ENCODE peak calls at places on chromosomes 5 and 9, in six cellular contexts. One of them, this sample, is unnamed.

GRCh38 chr5:160263326-160263850 is 34.1 kb downstream of the FABP6 start:
- DNase-seq in HT1080: no peak
- DNase-seq in fibroblast of lung: no peak
- DNase-seq in tibial nerve: no peak
- DNase-seq in AG08396: no peak
- DNase-seq in endodermal cell: no peak
- DNase-seq in this sample: no peak

GRCh38 chr5:177507165-177507564 is 2.5 kb downstream of the DOK3 start:
- DNase-seq in HT1080: no peak
- DNase-seq in fibroblast of lung: no peak
- DNase-seq in tibial nerve: no peak
- DNase-seq in AG08396: no peak
- DNase-seq in endodermal cell: no peak
- DNase-seq in this sample: peak

GRCh38 chr5:106167766-106168165 is 1503.0 kb downstream of the EFNA5 start:
- DNase-seq in HT1080: no peak
- DNase-seq in fibroblast of lung: no peak
- DNase-seq in tibial nerve: no peak
- DNase-seq in AG08396: no peak
- DNase-seq in endodermal cell: no peak
- DNase-seq in this sample: no peak

GRCh38 chr5:148853868-148854267 is 27.5 kb downstream of the ADRB2 start:
- DNase-seq in HT1080: no peak
- DNase-seq in fibroblast of lung: no peak
- DNase-seq in tibial nerve: no peak
- DNase-seq in AG08396: no peak
- DNase-seq in endodermal cell: no peak
- DNase-seq in this sample: no peak

GRCh38 chr5:143985832-143986485 is 174.0 kb downstream of the HMHB1 start:
- DNase-seq in HT1080: peak
- DNase-seq in fibroblast of lung: peak
- DNase-seq in tibial nerve: no peak
- DNase-seq in AG08396: peak
- DNase-seq in endodermal cell: no peak
- DNase-seq in this sample: peak

GRCh38 chr9:75889977-75890540 is 414 bp upstream of the PCSK5 start:
- DNase-seq in HT1080: peak
- DNase-seq in fibroblast of lung: peak
- DNase-seq in tibial nerve: no peak
- DNase-seq in AG08396: peak
- DNase-seq in endodermal cell: peak
- DNase-seq in this sample: peak

GRCh38 chr9:99103054-99103453 is 1.9 kb upstream of the TGFBR1 start:
- DNase-seq in HT1080: no peak
- DNase-seq in fibroblast of lung: no peak
- DNase-seq in tibial nerve: no peak
- DNase-seq in AG08396: no peak
- DNase-seq in endodermal cell: no peak
- DNase-seq in this sample: no peak

GRCh38 chr5:115241881-115242642 is 20.6 kb downstream of the PGGT1B start:
- DNase-seq in HT1080: no peak
- DNase-seq in fibroblast of lung: no peak
- DNase-seq in tibial nerve: no peak
- DNase-seq in AG08396: no peak
- DNase-seq in endodermal cell: no peak
- DNase-seq in this sample: peak

GRCh38 chr5:61525573-61526142 is 193.6 kb downstream of the ZSWIM6 start:
- DNase-seq in HT1080: no peak
- DNase-seq in fibroblast of lung: no peak
- DNase-seq in tibial nerve: no peak
- DNase-seq in AG08396: no peak
- DNase-seq in endodermal cell: no peak
- DNase-seq in this sample: peak

GRCh38 chr5:141430332-141431113 is at the start of gene PCDHGA12:
- DNase-seq in HT1080: peak
- DNase-seq in fibroblast of lung: peak
- DNase-seq in tibial nerve: no peak
- DNase-seq in AG08396: peak
- DNase-seq in endodermal cell: no peak
- DNase-seq in this sample: no peak

GRCh38 chr9:111807197-111807596 is 12.5 kb upstream of the SHOC1 start:
- DNase-seq in HT1080: peak
- DNase-seq in fibroblast of lung: no peak
- DNase-seq in tibial nerve: no peak
- DNase-seq in AG08396: no peak
- DNase-seq in endodermal cell: no peak
- DNase-seq in this sample: no peak

GRCh38 chr9:77449177-77450092 is 198.7 kb downstream of the GNA14 start:
- DNase-seq in HT1080: peak
- DNase-seq in fibroblast of lung: peak
- DNase-seq in tibial nerve: no peak
- DNase-seq in AG08396: peak
- DNase-seq in endodermal cell: no peak
- DNase-seq in this sample: peak

GRCh38 chr5:76941000-76941399 is 11.8 kb upstream of the CRHBP start:
- DNase-seq in HT1080: no peak
- DNase-seq in fibroblast of lung: no peak
- DNase-seq in tibial nerve: no peak
- DNase-seq in AG08396: no peak
- DNase-seq in endodermal cell: no peak
- DNase-seq in this sample: no peak

GRCh38 chr5:80246995-80247729 is 8.7 kb downstream of the SERINC5 start:
- DNase-seq in HT1080: peak
- DNase-seq in fibroblast of lung: peak
- DNase-seq in tibial nerve: no peak
- DNase-seq in AG08396: peak
- DNase-seq in endodermal cell: peak
- DNase-seq in this sample: peak

GRCh38 chr5:6194906-6195612 is 183.3 kb downstream of the MED10 start:
- DNase-seq in HT1080: no peak
- DNase-seq in fibroblast of lung: no peak
- DNase-seq in tibial nerve: no peak
- DNase-seq in AG08396: no peak
- DNase-seq in endodermal cell: no peak
- DNase-seq in this sample: no peak

GRCh38 chr5:78887384-78888118 is 97.6 kb downstream of the ARSB start:
- DNase-seq in HT1080: peak
- DNase-seq in fibroblast of lung: no peak
- DNase-seq in tibial nerve: no peak
- DNase-seq in AG08396: no peak
- DNase-seq in endodermal cell: peak
- DNase-seq in this sample: no peak

GRCh38 chr9:121807069-121807917 is 155.9 kb downstream of the DAB2IP start:
- DNase-seq in HT1080: no peak
- DNase-seq in fibroblast of lung: no peak
- DNase-seq in tibial nerve: no peak
- DNase-seq in AG08396: no peak
- DNase-seq in endodermal cell: peak
- DNase-seq in this sample: no peak

GRCh38 chr5:80736730-80737129 is 81.9 kb upstream of the DHFR start:
- DNase-seq in HT1080: peak
- DNase-seq in fibroblast of lung: no peak
- DNase-seq in tibial nerve: no peak
- DNase-seq in AG08396: no peak
- DNase-seq in endodermal cell: no peak
- DNase-seq in this sample: peak

GRCh38 chr5:31990701-31991110 is 183.4 kb downstream of the GOLPH3 start:
- DNase-seq in HT1080: peak
- DNase-seq in fibroblast of lung: no peak
- DNase-seq in tibial nerve: no peak
- DNase-seq in AG08396: no peak
- DNase-seq in endodermal cell: no peak
- DNase-seq in this sample: peak

GRCh38 chr9:106868565-106868964 is 5.6 kb downstream of the ZNF462 start:
- DNase-seq in HT1080: no peak
- DNase-seq in fibroblast of lung: peak
- DNase-seq in tibial nerve: peak
- DNase-seq in AG08396: no peak
- DNase-seq in endodermal cell: no peak
- DNase-seq in this sample: no peak

GRCh38 chr9:18658764-18659705 is 185.1 kb downstream of the ADAMTSL1 start:
- DNase-seq in HT1080: peak
- DNase-seq in fibroblast of lung: peak
- DNase-seq in tibial nerve: no peak
- DNase-seq in AG08396: peak
- DNase-seq in endodermal cell: no peak
- DNase-seq in this sample: peak

GRCh38 chr5:68134033-68134668 is 81.4 kb upstream of the PIK3R1 start:
- DNase-seq in HT1080: no peak
- DNase-seq in fibroblast of lung: peak
- DNase-seq in tibial nerve: no peak
- DNase-seq in AG08396: no peak
- DNase-seq in endodermal cell: peak
- DNase-seq in this sample: no peak

GRCh38 chr5:143977891-143978448 is 166.0 kb downstream of the HMHB1 start:
- DNase-seq in HT1080: peak
- DNase-seq in fibroblast of lung: no peak
- DNase-seq in tibial nerve: no peak
- DNase-seq in AG08396: no peak
- DNase-seq in endodermal cell: no peak
- DNase-seq in this sample: peak

GRCh38 chr9:113709721-113710120 is 166.4 kb upstream of the ZNF618 start:
- DNase-seq in HT1080: no peak
- DNase-seq in fibroblast of lung: no peak
- DNase-seq in tibial nerve: no peak
- DNase-seq in AG08396: no peak
- DNase-seq in endodermal cell: peak
- DNase-seq in this sample: no peak

GRCh38 chr5:551406-551805 is 27.2 kb upstream of the SLC9A3 start:
- DNase-seq in HT1080: no peak
- DNase-seq in fibroblast of lung: no peak
- DNase-seq in tibial nerve: no peak
- DNase-seq in AG08396: no peak
- DNase-seq in endodermal cell: no peak
- DNase-seq in this sample: no peak

GRCh38 chr9:126474786-126475485 is 138.8 kb upstream of the LMX1B start:
- DNase-seq in HT1080: peak
- DNase-seq in fibroblast of lung: peak
- DNase-seq in tibial nerve: no peak
- DNase-seq in AG08396: no peak
- DNase-seq in endodermal cell: no peak
- DNase-seq in this sample: no peak

GRCh38 chr5:17989567-17989966 is 355.3 kb downstream of the TAF11L14 start:
- DNase-seq in HT1080: no peak
- DNase-seq in fibroblast of lung: no peak
- DNase-seq in tibial nerve: no peak
- DNase-seq in AG08396: no peak
- DNase-seq in endodermal cell: no peak
- DNase-seq in this sample: no peak